ENCODE peak calls at places on chromosomes 16 and 17, in five cellular contexts. One of them, this sample, is unnamed.

GRCh38 chr17:74545456-74546230 is at the start of gene CD300C:
- DNase-seq in upper lobe of left lung: peak
- DNase-seq in stimulated activated CD4-positive, alpha-beta T cell treated with anti-CD3 and anti-CD28 coated beads, Interleukin-1b, Interleukin-23, amount 100 ng/mL, for 24 hours: no peak
- DNase-seq in stimulated activated CD8-positive, alpha-beta memory T cell treated with anti-CD3 and anti-CD28 coated beads, Interleukin-2, amount 100 ng/mL, for 48 hours: no peak
- DNase-seq in CD4-positive, alpha-beta memory T cell: no peak
- DNase-seq in this sample: no peak

GRCh38 chr17:6532441-6532885 is 23.9 kb downstream of the PITPNM3 start:
- DNase-seq in stimulated activated CD4-positive, alpha-beta T cell treated with anti-CD3 and anti-CD28 coated beads, Interleukin-1b, Interleukin-23, amount 100 ng/mL, for 24 hours: no peak
- DNase-seq in stimulated activated CD8-positive, alpha-beta memory T cell treated with anti-CD3 and anti-CD28 coated beads, Interleukin-2, amount 100 ng/mL, for 48 hours: no peak
- DNase-seq in upper lobe of left lung: no peak
- DNase-seq in CD4-positive, alpha-beta memory T cell: no peak
- DNase-seq in this sample: no peak

GRCh38 chr17:38749222-38750043 is 1.3 kb upstream of the PCGF2 start:
- DNase-seq in CD4-positive, alpha-beta memory T cell: peak
- DNase-seq in stimulated activated CD4-positive, alpha-beta T cell treated with anti-CD3 and anti-CD28 coated beads, Interleukin-1b, Interleukin-23, amount 100 ng/mL, for 24 hours: no peak
- DNase-seq in stimulated activated CD8-positive, alpha-beta memory T cell treated with anti-CD3 and anti-CD28 coated beads, Interleukin-2, amount 100 ng/mL, for 48 hours: no peak
- DNase-seq in upper lobe of left lung: peak
- DNase-seq in this sample: peak

GRCh38 chr16:67128887-67129286 is 19.1 kb downstream of the PHAF1 start:
- DNase-seq in stimulated activated CD8-positive, alpha-beta memory T cell treated with anti-CD3 and anti-CD28 coated beads, Interleukin-2, amount 100 ng/mL, for 48 hours: no peak
- DNase-seq in CD4-positive, alpha-beta memory T cell: no peak
- DNase-seq in upper lobe of left lung: no peak
- DNase-seq in stimulated activated CD4-positive, alpha-beta T cell treated with anti-CD3 and anti-CD28 coated beads, Interleukin-1b, Interleukin-23, amount 100 ng/mL, for 24 hours: no peak
- DNase-seq in this sample: no peak

GRCh38 chr17:58691701-58692238 is at the start of gene TEX14:
- DNase-seq in upper lobe of left lung: peak
- DNase-seq in stimulated activated CD4-positive, alpha-beta T cell treated with anti-CD3 and anti-CD28 coated beads, Interleukin-1b, Interleukin-23, amount 100 ng/mL, for 24 hours: no peak
- DNase-seq in stimulated activated CD8-positive, alpha-beta memory T cell treated with anti-CD3 and anti-CD28 coated beads, Interleukin-2, amount 100 ng/mL, for 48 hours: no peak
- DNase-seq in CD4-positive, alpha-beta memory T cell: no peak
- DNase-seq in this sample: no peak

GRCh38 chr17:38868095-38868967 is 1.5 kb upstream of the LASP1 start:
- DNase-seq in stimulated activated CD8-positive, alpha-beta memory T cell treated with anti-CD3 and anti-CD28 coated beads, Interleukin-2, amount 100 ng/mL, for 48 hours: no peak
- DNase-seq in stimulated activated CD4-positive, alpha-beta T cell treated with anti-CD3 and anti-CD28 coated beads, Interleukin-1b, Interleukin-23, amount 100 ng/mL, for 24 hours: no peak
- DNase-seq in CD4-positive, alpha-beta memory T cell: no peak
- DNase-seq in upper lobe of left lung: no peak
- DNase-seq in this sample: no peak

GRCh38 chr17:81245665-81246342 is 6.7 kb downstream of the NDUFAF8 start:
- DNase-seq in stimulated activated CD8-positive, alpha-beta memory T cell treated with anti-CD3 and anti-CD28 coated beads, Interleukin-2, amount 100 ng/mL, for 48 hours: no peak
- DNase-seq in stimulated activated CD4-positive, alpha-beta T cell treated with anti-CD3 and anti-CD28 coated beads, Interleukin-1b, Interleukin-23, amount 100 ng/mL, for 24 hours: no peak
- DNase-seq in upper lobe of left lung: peak
- DNase-seq in CD4-positive, alpha-beta memory T cell: no peak
- DNase-seq in this sample: no peak

GRCh38 chr17:45334231-45334630 is 17.4 kb upstream of the MAP3K14 start:
- DNase-seq in stimulated activated CD8-positive, alpha-beta memory T cell treated with anti-CD3 and anti-CD28 coated beads, Interleukin-2, amount 100 ng/mL, for 48 hours: no peak
- DNase-seq in upper lobe of left lung: no peak
- DNase-seq in stimulated activated CD4-positive, alpha-beta T cell treated with anti-CD3 and anti-CD28 coated beads, Interleukin-1b, Interleukin-23, amount 100 ng/mL, for 24 hours: no peak
- DNase-seq in CD4-positive, alpha-beta memory T cell: no peak
- DNase-seq in this sample: no peak

GRCh38 chr16:47732122-47732805 is 271.1 kb downstream of the PHKB start:
- DNase-seq in upper lobe of left lung: no peak
- DNase-seq in stimulated activated CD4-positive, alpha-beta T cell treated with anti-CD3 and anti-CD28 coated beads, Interleukin-1b, Interleukin-23, amount 100 ng/mL, for 24 hours: no peak
- DNase-seq in CD4-positive, alpha-beta memory T cell: no peak
- DNase-seq in stimulated activated CD8-positive, alpha-beta memory T cell treated with anti-CD3 and anti-CD28 coated beads, Interleukin-2, amount 100 ng/mL, for 48 hours: no peak
- DNase-seq in this sample: no peak

GRCh38 chr17:68711858-68712257 is 110.7 kb upstream of the FAM20A start:
- DNase-seq in upper lobe of left lung: no peak
- DNase-seq in stimulated activated CD4-positive, alpha-beta T cell treated with anti-CD3 and anti-CD28 coated beads, Interleukin-1b, Interleukin-23, amount 100 ng/mL, for 24 hours: no peak
- DNase-seq in CD4-positive, alpha-beta memory T cell: no peak
- DNase-seq in stimulated activated CD8-positive, alpha-beta memory T cell treated with anti-CD3 and anti-CD28 coated beads, Interleukin-2, amount 100 ng/mL, for 48 hours: no peak
- DNase-seq in this sample: no peak

GRCh38 chr16:51201604-51202003 is 50.5 kb upstream of the SALL1 start:
- DNase-seq in CD4-positive, alpha-beta memory T cell: no peak
- DNase-seq in upper lobe of left lung: no peak
- DNase-seq in stimulated activated CD4-positive, alpha-beta T cell treated with anti-CD3 and anti-CD28 coated beads, Interleukin-1b, Interleukin-23, amount 100 ng/mL, for 24 hours: no peak
- DNase-seq in stimulated activated CD8-positive, alpha-beta memory T cell treated with anti-CD3 and anti-CD28 coated beads, Interleukin-2, amount 100 ng/mL, for 48 hours: no peak
- DNase-seq in this sample: no peak

GRCh38 chr17:76527430-76528111 is 9.9 kb downstream of the CYGB start:
- DNase-seq in CD4-positive, alpha-beta memory T cell: peak
- DNase-seq in stimulated activated CD8-positive, alpha-beta memory T cell treated with anti-CD3 and anti-CD28 coated beads, Interleukin-2, amount 100 ng/mL, for 48 hours: no peak
- DNase-seq in upper lobe of left lung: peak
- DNase-seq in stimulated activated CD4-positive, alpha-beta T cell treated with anti-CD3 and anti-CD28 coated beads, Interleukin-1b, Interleukin-23, amount 100 ng/mL, for 24 hours: no peak
- DNase-seq in this sample: no peak

GRCh38 chr17:164536-165235 is 16.8 kb downstream of the DOC2B start:
- DNase-seq in stimulated activated CD4-positive, alpha-beta T cell treated with anti-CD3 and anti-CD28 coated beads, Interleukin-1b, Interleukin-23, amount 100 ng/mL, for 24 hours: no peak
- DNase-seq in stimulated activated CD8-positive, alpha-beta memory T cell treated with anti-CD3 and anti-CD28 coated beads, Interleukin-2, amount 100 ng/mL, for 48 hours: no peak
- DNase-seq in CD4-positive, alpha-beta memory T cell: peak
- DNase-seq in upper lobe of left lung: peak
- DNase-seq in this sample: no peak

GRCh38 chr17:76384222-76384986 is at the start of gene SPHK1:
- DNase-seq in CD4-positive, alpha-beta memory T cell: peak
- DNase-seq in upper lobe of left lung: peak
- DNase-seq in stimulated activated CD4-positive, alpha-beta T cell treated with anti-CD3 and anti-CD28 coated beads, Interleukin-1b, Interleukin-23, amount 100 ng/mL, for 24 hours: no peak
- DNase-seq in stimulated activated CD8-positive, alpha-beta memory T cell treated with anti-CD3 and anti-CD28 coated beads, Interleukin-2, amount 100 ng/mL, for 48 hours: peak
- DNase-seq in this sample: no peak

GRCh38 chr16:11992594-11993524 is 16.3 kb downstream of the SNX29 start:
- DNase-seq in stimulated activated CD8-positive, alpha-beta memory T cell treated with anti-CD3 and anti-CD28 coated beads, Interleukin-2, amount 100 ng/mL, for 48 hours: no peak
- DNase-seq in upper lobe of left lung: no peak
- DNase-seq in stimulated activated CD4-positive, alpha-beta T cell treated with anti-CD3 and anti-CD28 coated beads, Interleukin-1b, Interleukin-23, amount 100 ng/mL, for 24 hours: no peak
- DNase-seq in CD4-positive, alpha-beta memory T cell: no peak
- DNase-seq in this sample: no peak

GRCh38 chr16:11497851-11498289 is 88.8 kb downstream of the LITAF start:
- DNase-seq in stimulated activated CD4-positive, alpha-beta T cell treated with anti-CD3 and anti-CD28 coated beads, Interleukin-1b, Interleukin-23, amount 100 ng/mL, for 24 hours: no peak
- DNase-seq in upper lobe of left lung: no peak
- DNase-seq in CD4-positive, alpha-beta memory T cell: no peak
- DNase-seq in stimulated activated CD8-positive, alpha-beta memory T cell treated with anti-CD3 and anti-CD28 coated beads, Interleukin-2, amount 100 ng/mL, for 48 hours: no peak
- DNase-seq in this sample: no peak

GRCh38 chr16:78259883-78260282 is 160.4 kb downstream of the WWOX start:
- DNase-seq in stimulated activated CD4-positive, alpha-beta T cell treated with anti-CD3 and anti-CD28 coated beads, Interleukin-1b, Interleukin-23, amount 100 ng/mL, for 24 hours: no peak
- DNase-seq in stimulated activated CD8-positive, alpha-beta memory T cell treated with anti-CD3 and anti-CD28 coated beads, Interleukin-2, amount 100 ng/mL, for 48 hours: no peak
- DNase-seq in upper lobe of left lung: no peak
- DNase-seq in CD4-positive, alpha-beta memory T cell: no peak
- DNase-seq in this sample: no peak

GRCh38 chr16:24805484-24805883 is 40.3 kb upstream of the SLC5A11 start:
- DNase-seq in stimulated activated CD4-positive, alpha-beta T cell treated with anti-CD3 and anti-CD28 coated beads, Interleukin-1b, Interleukin-23, amount 100 ng/mL, for 24 hours: no peak
- DNase-seq in upper lobe of left lung: no peak
- DNase-seq in CD4-positive, alpha-beta memory T cell: no peak
- DNase-seq in stimulated activated CD8-positive, alpha-beta memory T cell treated with anti-CD3 and anti-CD28 coated beads, Interleukin-2, amount 100 ng/mL, for 48 hours: no peak
- DNase-seq in this sample: no peak

GRCh38 chr16:23952128-23953041 is 116.6 kb downstream of the PRKCB start:
- DNase-seq in upper lobe of left lung: no peak
- DNase-seq in CD4-positive, alpha-beta memory T cell: no peak
- DNase-seq in stimulated activated CD8-positive, alpha-beta memory T cell treated with anti-CD3 and anti-CD28 coated beads, Interleukin-2, amount 100 ng/mL, for 48 hours: no peak
- DNase-seq in stimulated activated CD4-positive, alpha-beta T cell treated with anti-CD3 and anti-CD28 coated beads, Interleukin-1b, Interleukin-23, amount 100 ng/mL, for 24 hours: no peak
- DNase-seq in this sample: no peak

GRCh38 chr17:34076743-34077631 is 178.1 kb upstream of the CCL2 start:
- DNase-seq in upper lobe of left lung: no peak
- DNase-seq in CD4-positive, alpha-beta memory T cell: no peak
- DNase-seq in stimulated activated CD8-positive, alpha-beta memory T cell treated with anti-CD3 and anti-CD28 coated beads, Interleukin-2, amount 100 ng/mL, for 48 hours: no peak
- DNase-seq in stimulated activated CD4-positive, alpha-beta T cell treated with anti-CD3 and anti-CD28 coated beads, Interleukin-1b, Interleukin-23, amount 100 ng/mL, for 24 hours: no peak
- DNase-seq in this sample: no peak

GRCh38 chr17:44785921-44786320 is 27.1 kb downstream of the ADAM11 start:
- DNase-seq in upper lobe of left lung: no peak
- DNase-seq in stimulated activated CD4-positive, alpha-beta T cell treated with anti-CD3 and anti-CD28 coated beads, Interleukin-1b, Interleukin-23, amount 100 ng/mL, for 24 hours: no peak
- DNase-seq in stimulated activated CD8-positive, alpha-beta memory T cell treated with anti-CD3 and anti-CD28 coated beads, Interleukin-2, amount 100 ng/mL, for 48 hours: no peak
- DNase-seq in CD4-positive, alpha-beta memory T cell: no peak
- DNase-seq in this sample: no peak

GRCh38 chr17:72092710-72093322 is 28.0 kb upstream of the SOX9 start:
- DNase-seq in stimulated activated CD8-positive, alpha-beta memory T cell treated with anti-CD3 and anti-CD28 coated beads, Interleukin-2, amount 100 ng/mL, for 48 hours: no peak
- DNase-seq in upper lobe of left lung: no peak
- DNase-seq in CD4-positive, alpha-beta memory T cell: no peak
- DNase-seq in stimulated activated CD4-positive, alpha-beta T cell treated with anti-CD3 and anti-CD28 coated beads, Interleukin-1b, Interleukin-23, amount 100 ng/mL, for 24 hours: no peak
- DNase-seq in this sample: no peak

GRCh38 chr16:86784267-86784626 is 205.9 kb downstream of the FOXL1 start:
- DNase-seq in CD4-positive, alpha-beta memory T cell: no peak
- DNase-seq in upper lobe of left lung: no peak
- DNase-seq in stimulated activated CD4-positive, alpha-beta T cell treated with anti-CD3 and anti-CD28 coated beads, Interleukin-1b, Interleukin-23, amount 100 ng/mL, for 24 hours: no peak
- DNase-seq in stimulated activated CD8-positive, alpha-beta memory T cell treated with anti-CD3 and anti-CD28 coated beads, Interleukin-2, amount 100 ng/mL, for 48 hours: no peak
- DNase-seq in this sample: no peak

This sample was measured in breast epithelium.